ENCODE peak calls at places on chromosomes 2 and 18, in six cellular contexts. One of them, this sample, is unnamed.

GRCh38 chr2:109419960-109420370 is 193.8 kb downstream of the SEPTIN10 start:
- DNase-seq in HTR-8/SVneo: peak
- DNase-seq in GM23338: no peak
- DNase-seq in Kasumi-1: no peak
- DNase-seq in mammary epithelial cell: no peak
- DNase-seq in choroid plexus epithelial cell: no peak
- DNase-seq in this sample: no peak

GRCh38 chr2:230874456-230874855 is 9.7 kb downstream of the ITM2C start:
- DNase-seq in HTR-8/SVneo: no peak
- DNase-seq in GM23338: no peak
- DNase-seq in Kasumi-1: no peak
- DNase-seq in mammary epithelial cell: no peak
- DNase-seq in choroid plexus epithelial cell: no peak
- DNase-seq in this sample: no peak

GRCh38 chr18:76371804-76372203 is 123.2 kb downstream of the ZNF516 start:
- DNase-seq in HTR-8/SVneo: no peak
- DNase-seq in GM23338: no peak
- DNase-seq in Kasumi-1: no peak
- DNase-seq in mammary epithelial cell: no peak
- DNase-seq in choroid plexus epithelial cell: no peak
- DNase-seq in this sample: no peak

GRCh38 chr2:169362346-169363026 is at the start of gene LRP2:
- DNase-seq in HTR-8/SVneo: no peak
- DNase-seq in GM23338: peak
- DNase-seq in Kasumi-1: peak
- DNase-seq in mammary epithelial cell: peak
- DNase-seq in choroid plexus epithelial cell: peak
- DNase-seq in this sample: peak

GRCh38 chr2:12619975-12620374 is 96.8 kb upstream of the TRIB2 start:
- DNase-seq in HTR-8/SVneo: peak
- DNase-seq in GM23338: no peak
- DNase-seq in Kasumi-1: no peak
- DNase-seq in mammary epithelial cell: peak
- DNase-seq in choroid plexus epithelial cell: peak
- DNase-seq in this sample: peak

GRCh38 chr2:100242891-100243670 is 79.2 kb downstream of the LONRF2 start:
- DNase-seq in HTR-8/SVneo: peak
- DNase-seq in GM23338: peak
- DNase-seq in Kasumi-1: peak
- DNase-seq in mammary epithelial cell: peak
- DNase-seq in choroid plexus epithelial cell: peak
- DNase-seq in this sample: peak

GRCh38 chr18:62596145-62597005 is 73.5 kb downstream of the ZCCHC2 start:
- DNase-seq in HTR-8/SVneo: peak
- DNase-seq in GM23338: peak
- DNase-seq in Kasumi-1: no peak
- DNase-seq in mammary epithelial cell: peak
- DNase-seq in choroid plexus epithelial cell: peak
- DNase-seq in this sample: peak

GRCh38 chr18:10689231-10689953 is 163.6 kb downstream of the NAPG start:
- DNase-seq in HTR-8/SVneo: no peak
- DNase-seq in GM23338: no peak
- DNase-seq in Kasumi-1: no peak
- DNase-seq in mammary epithelial cell: no peak
- DNase-seq in choroid plexus epithelial cell: no peak
- DNase-seq in this sample: peak

GRCh38 chr2:216775043-216775453 is 79.7 kb upstream of the IGFBP5 start:
- DNase-seq in HTR-8/SVneo: peak
- DNase-seq in GM23338: no peak
- DNase-seq in Kasumi-1: no peak
- DNase-seq in mammary epithelial cell: peak
- DNase-seq in choroid plexus epithelial cell: peak
- DNase-seq in this sample: peak

GRCh38 chr18:9025104-9025838 is 77.2 kb upstream of the NDUFV2 start:
- DNase-seq in HTR-8/SVneo: peak
- DNase-seq in GM23338: no peak
- DNase-seq in Kasumi-1: no peak
- DNase-seq in mammary epithelial cell: peak
- DNase-seq in choroid plexus epithelial cell: no peak
- DNase-seq in this sample: peak